ENCODE peak calls at places on chromosomes 7 and 10, in four cellular contexts. Y, H, O and J are unnamed samples.
A peak's percentile ranks its signal among the peaks of the same experiment; 100 is the strongest.

GRCh38 chr10:1462994-1463633 is 274.2 kb downstream of the ADARB2 start:
- DNase-seq in Y (no peak), H (no peak), O (no peak), J (no peak)

GRCh38 chr7:99997545-99998137 is 17.8 kb upstream of the ZKSCAN1 start:
- DNase-seq in Y (no peak), H (peak; percentile 82), O (no peak), J (no peak)

GRCh38 chr7:140611641-140612040 is 29.0 kb downstream of the DENND2A start:
- DNase-seq in Y (no peak), H (no peak), O (no peak), J (no peak)

GRCh38 chr7:59079-59825 is 133.1 kb upstream of the FAM20C start:
- DNase-seq in Y (no peak), H (no peak), O (no peak), J (no peak)

GRCh38 chr10:119772347-119772746 is 46.5 kb downstream of the INPP5F start:
- DNase-seq in Y (no peak), H (no peak), O (no peak), J (no peak)

GRCh38 chr10:132388901-132389630 is 7.9 kb upstream of the PWWP2B start:
- DNase-seq in Y (no peak), H (no peak), O (no peak), J (no peak)

GRCh38 chr10:58665361-58665760 is 152.7 kb downstream of the BICC1 start:
- DNase-seq in Y (no peak), H (no peak), O (no peak), J (no peak)

GRCh38 chr10:92239600-92240288 is 51.1 kb downstream of the CPEB3 start:
- DNase-seq in Y (no peak), H (peak; percentile 86), O (no peak), J (peak; percentile 47)

GRCh38 chr7:38215115-38215514 is 37.1 kb downstream of the STARD3NL start:
- DNase-seq in Y (no peak), H (no peak), O (no peak), J (no peak)

GRCh38 chr10:61779950-61780659 is 117.4 kb downstream of the CABCOCO1 start:
- DNase-seq in Y (peak; percentile 93), H (no peak), O (no peak), J (no peak)

GRCh38 chr7:111006040-111006439 is 84.9 kb upstream of the LRRN3 start:
- DNase-seq in Y (no peak), H (no peak), O (no peak), J (no peak)

GRCh38 chr7:41544241-41544640 is 158.6 kb downstream of the INHBA start:
- DNase-seq in Y (no peak), H (no peak), O (no peak), J (no peak)

GRCh38 chr10:123132576-123133477 is 2.9 kb upstream of the HMX3 start:
- DNase-seq in Y (peak; percentile 89), H (peak; percentile 89), O (peak; percentile 40), J (peak; percentile 84)

GRCh38 chr7:33065981-33066380 is 3.4 kb upstream of the NT5C3A start:
- DNase-seq in Y (no peak), H (no peak), O (no peak), J (no peak)

GRCh38 chr7:135160858-135161653 is 9.5 kb downstream of the CYREN start:
- DNase-seq in Y (peak; percentile 64), H (peak; percentile 13), O (no peak), J (no peak)

GRCh38 chr10:2341298-2341697 is 604.0 kb upstream of the ADARB2 start:
- DNase-seq in Y (no peak), H (no peak), O (no peak), J (no peak)

GRCh38 chr10:91643700-91644099 is 10.8 kb upstream of the PPP1R3C start:
- DNase-seq in Y (no peak), H (no peak), O (no peak), J (no peak)

GRCh38 chr7:106459397-106460072 is 174.8 kb upstream of the NAMPT start:
- DNase-seq in Y (no peak), H (no peak), O (no peak), J (no peak)

GRCh38 chr7:20236790-20237189 is 19.6 kb upstream of the MACC1 start:
- DNase-seq in Y (no peak), H (no peak), O (no peak), J (no peak)

GRCh38 chr10:126397640-126398382 is 9.5 kb upstream of the ADAM12 start:
- DNase-seq in Y (no peak), H (peak; percentile 48), O (no peak), J (no peak)

GRCh38 chr7:139582671-139583155 is 59.2 kb downstream of the CLEC2L start:
- DNase-seq in Y (no peak), H (no peak), O (no peak), J (no peak)

GRCh38 chr10:116271593-116272496 is 1.2 kb downstream of the GFRA1 start:
- DNase-seq in Y (no peak), H (peak; percentile 75), O (no peak), J (peak; percentile 47)

DNA sequence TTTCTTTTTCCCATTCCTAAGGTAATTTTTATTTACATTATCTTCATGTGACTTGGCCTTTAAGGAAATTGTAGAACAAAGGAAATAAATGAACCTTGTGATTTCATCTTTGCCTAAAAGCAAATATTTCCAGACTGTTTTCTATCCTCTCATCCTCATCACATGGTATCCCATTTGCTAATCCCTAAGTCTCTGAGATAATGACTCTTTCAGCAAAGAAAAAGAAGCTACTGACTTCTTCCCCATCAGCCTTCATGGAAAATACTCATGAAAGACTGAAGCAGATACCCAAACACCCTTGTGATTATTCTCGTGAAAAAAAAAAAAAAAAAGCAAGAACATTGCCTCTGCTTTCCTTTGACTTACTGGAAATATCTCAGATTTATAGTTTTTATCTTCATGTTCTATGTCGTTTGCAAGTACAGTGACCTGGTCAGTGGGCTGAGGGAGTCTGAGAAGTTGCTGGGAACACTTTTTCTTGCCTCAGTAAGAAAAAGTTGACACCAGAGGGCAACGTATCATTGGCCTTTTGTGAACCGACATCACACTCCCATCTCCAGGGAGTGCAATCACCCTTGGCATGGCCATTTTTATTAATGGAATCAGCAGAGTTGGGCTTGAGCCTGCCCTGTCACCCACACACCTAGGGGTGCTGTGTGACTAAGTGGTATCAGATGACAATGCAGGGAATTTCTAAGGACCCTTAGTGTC is 246.0 kb upstream of the KMT2E start:
- DNase-seq in Y (no peak), H (no peak), O (no peak), J (no peak)
- TF ChIP-seq JUND in Y (no peak), H (no peak), O (no peak), J (no peak)

DNA sequence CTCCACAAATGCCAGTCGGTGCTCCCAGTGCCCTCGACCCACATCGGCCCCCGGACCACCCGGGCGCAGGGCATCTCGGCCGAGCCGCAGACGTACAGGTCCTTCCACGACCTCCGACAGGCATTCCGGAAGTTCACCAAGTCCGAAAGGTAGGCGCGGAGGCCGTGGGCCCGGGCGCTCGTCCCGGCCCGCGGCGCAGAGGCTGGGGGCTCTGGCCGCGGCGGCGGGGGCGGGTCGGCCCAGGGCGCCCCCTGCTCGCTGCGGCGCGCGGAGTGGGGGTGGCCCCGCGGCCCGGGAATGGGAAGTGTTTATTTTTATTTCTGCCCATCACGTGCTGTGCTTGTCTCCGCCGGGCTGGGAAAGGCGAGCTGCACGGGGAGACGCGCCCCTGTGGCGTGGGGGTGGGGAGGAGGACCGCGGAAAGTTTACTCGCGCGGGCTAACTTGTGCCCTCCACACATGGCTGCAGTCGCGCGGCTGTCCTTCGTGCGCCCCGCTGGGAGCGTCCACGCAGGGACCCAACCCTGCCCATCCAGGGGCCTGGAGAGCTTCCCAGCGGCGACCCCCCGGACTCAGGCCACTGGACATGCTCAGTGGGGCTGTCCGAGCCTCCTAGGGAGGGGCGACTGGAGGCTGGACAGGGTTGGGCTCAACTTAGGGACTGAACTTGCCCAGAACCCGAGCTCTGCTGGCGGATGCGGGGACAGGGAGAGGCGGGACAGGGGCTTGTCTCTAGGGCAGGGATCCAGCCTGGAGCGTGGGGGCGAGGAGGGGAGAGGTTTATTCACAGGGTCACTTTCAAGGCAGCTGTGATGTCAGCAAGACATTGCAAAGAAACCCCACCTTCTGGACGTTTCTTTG is 82.6 kb upstream of the PRKG1 start:
- DNase-seq in Y (no peak), H (peak; percentile 64), O (no peak), J (no peak)
- TF ChIP-seq JUND in Y (no peak), H (no peak), O (no peak), J (no peak)

GRCh38 chr10:82211331-82211730 is 336.3 kb downstream of the NRG3 start:
- DNase-seq in Y (no peak), H (no peak), O (no peak), J (no peak)
- TF ChIP-seq JUND in Y (no peak), H (no peak), O (no peak), J (no peak)

GRCh38 chr10:76149182-76149581 is 717.8 kb downstream of the LRMDA start:
- DNase-seq in Y (no peak), H (no peak), O (no peak), J (no peak)
- TF ChIP-seq JUND in Y (no peak), H (no peak), O (no peak), J (no peak)

DNA sequence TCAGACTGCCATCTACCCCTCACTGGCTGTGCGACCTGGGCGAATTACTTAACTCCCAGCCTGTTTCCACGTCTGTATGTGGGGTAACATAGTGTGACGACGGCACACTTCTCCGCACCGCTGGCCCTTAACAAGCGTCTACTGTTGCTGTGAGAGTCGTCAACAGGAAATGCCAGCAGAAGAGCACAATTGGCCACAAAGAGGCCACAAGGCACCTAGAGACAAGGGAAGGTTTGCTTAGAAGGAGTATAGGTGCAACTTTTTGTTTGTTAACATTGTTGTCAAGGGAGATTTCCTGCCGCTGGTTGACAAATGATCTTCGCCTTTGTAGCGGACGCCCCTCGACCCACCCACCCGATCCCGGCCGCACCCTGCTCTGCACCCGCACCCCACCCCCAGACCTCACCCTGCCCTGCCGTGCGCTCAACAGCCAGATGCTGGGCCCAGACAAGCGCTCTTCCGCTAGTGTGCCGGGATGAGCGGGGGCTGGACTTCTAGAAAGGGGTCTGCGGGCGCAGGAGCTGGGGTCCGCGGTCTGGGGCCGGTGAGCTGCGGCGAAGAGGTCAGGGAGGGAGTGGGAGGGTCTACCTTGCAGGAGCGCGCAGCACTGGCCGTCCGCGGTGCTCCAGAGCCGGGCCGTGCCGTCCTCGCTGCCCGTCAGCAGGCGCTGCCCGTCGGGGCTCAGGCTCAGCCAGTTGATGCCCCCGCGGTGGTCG is 841 bp downstream of the WDR86 start:
- DNase-seq in Y (no peak), H (peak; percentile 87), O (peak; percentile 23), J (no peak)
- TF ChIP-seq JUND in Y (no peak), H (no peak), O (no peak), J (no peak)

DNA sequence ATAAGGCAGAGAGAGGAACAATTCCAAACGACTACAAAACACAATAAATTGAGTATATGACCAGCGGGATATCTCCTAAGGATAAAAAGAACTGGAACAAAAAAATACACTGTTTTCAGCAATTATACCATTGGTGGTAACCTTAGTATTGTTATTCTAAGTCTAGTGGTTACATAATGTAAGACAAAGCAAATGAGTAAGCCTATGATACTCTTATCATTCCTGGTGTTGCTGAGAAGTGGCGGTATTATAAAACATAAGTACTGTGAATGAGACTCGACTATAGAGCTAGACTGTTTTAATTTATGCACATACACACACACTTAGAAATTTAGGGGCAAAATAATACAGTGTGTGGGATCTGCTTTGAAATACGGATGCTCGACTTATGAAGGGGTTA is 107.7 kb downstream of the NRBF2 start:
- DNase-seq in Y (no peak), H (no peak), O (no peak), J (no peak)
- TF ChIP-seq JUND in Y (no peak), H (no peak), O (no peak), J (no peak)